ENCODE peak calls at places on chromosome 11, in six cellular contexts. One of them, this sample, is unnamed.

GRCh38 chr11:45651156-45651555 is 14.3 kb downstream of the CHST1 start:
- DNase-seq in endothelial cell of umbilical vein: no peak
- DNase-seq in pancreas: no peak
- DNase-seq in thoracic aorta: no peak
- DNase-seq in fibroblast of lung: no peak
- DNase-seq in lower lobe of right lung: no peak
- DNase-seq in this sample: no peak

GRCh38 chr11:117834068-117834810 is 9.7 kb upstream of the FXYD2 start:
- DNase-seq in endothelial cell of umbilical vein: no peak
- DNase-seq in pancreas: no peak
- DNase-seq in thoracic aorta: no peak
- DNase-seq in fibroblast of lung: no peak
- DNase-seq in lower lobe of right lung: no peak
- DNase-seq in this sample: no peak

GRCh38 chr11:113615773-113616172 is 90.3 kb downstream of the TMPRSS5 start:
- DNase-seq in endothelial cell of umbilical vein: no peak
- DNase-seq in pancreas: no peak
- DNase-seq in thoracic aorta: no peak
- DNase-seq in fibroblast of lung: peak; percentile 87
- DNase-seq in lower lobe of right lung: no peak
- DNase-seq in this sample: peak; percentile 19

GRCh38 chr11:14892036-14892556 is at the start of gene CYP2R1:
- DNase-seq in endothelial cell of umbilical vein: peak; percentile 98
- DNase-seq in pancreas: peak; percentile 97
- DNase-seq in thoracic aorta: peak; percentile 87
- DNase-seq in fibroblast of lung: peak; percentile 98
- DNase-seq in lower lobe of right lung: peak; percentile 97
- DNase-seq in this sample: peak; percentile 96

GRCh38 chr11:69387409-69387885 is 93.5 kb downstream of the MYEOV start:
- DNase-seq in endothelial cell of umbilical vein: no peak
- DNase-seq in pancreas: no peak
- DNase-seq in thoracic aorta: no peak
- DNase-seq in fibroblast of lung: no peak
- DNase-seq in lower lobe of right lung: no peak
- DNase-seq in this sample: no peak

GRCh38 chr11:8567597-8568198 is 26.3 kb downstream of the STK33 start:
- DNase-seq in endothelial cell of umbilical vein: peak; percentile 3
- DNase-seq in pancreas: no peak
- DNase-seq in thoracic aorta: no peak
- DNase-seq in fibroblast of lung: peak; percentile 67
- DNase-seq in lower lobe of right lung: no peak
- DNase-seq in this sample: no peak

GRCh38 chr11:63909621-63910506 is 7.1 kb downstream of the RCOR2 start:
- DNase-seq in endothelial cell of umbilical vein: no peak
- DNase-seq in pancreas: no peak
- DNase-seq in thoracic aorta: no peak
- DNase-seq in fibroblast of lung: no peak
- DNase-seq in lower lobe of right lung: no peak
- DNase-seq in this sample: no peak

GRCh38 chr11:8624698-8625097 is 30.7 kb upstream of the STK33 start:
- DNase-seq in endothelial cell of umbilical vein: no peak
- DNase-seq in pancreas: no peak
- DNase-seq in thoracic aorta: no peak
- DNase-seq in fibroblast of lung: no peak
- DNase-seq in lower lobe of right lung: no peak
- DNase-seq in this sample: no peak

GRCh38 chr11:69354545-69354897 is 60.6 kb downstream of the MYEOV start:
- DNase-seq in endothelial cell of umbilical vein: no peak
- DNase-seq in pancreas: no peak
- DNase-seq in thoracic aorta: no peak
- DNase-seq in fibroblast of lung: no peak
- DNase-seq in lower lobe of right lung: no peak
- DNase-seq in this sample: no peak

GRCh38 chr11:29351301-29351873 is 665.4 kb downstream of the KCNA4 start:
- DNase-seq in endothelial cell of umbilical vein: no peak
- DNase-seq in pancreas: no peak
- DNase-seq in thoracic aorta: no peak
- DNase-seq in fibroblast of lung: no peak
- DNase-seq in lower lobe of right lung: no peak
- DNase-seq in this sample: no peak

GRCh38 chr11:117180661-117181585 is 2.4 kb downstream of the SIDT2 start:
- DNase-seq in endothelial cell of umbilical vein: peak; percentile 65
- DNase-seq in pancreas: peak; percentile 81
- DNase-seq in thoracic aorta: no peak
- DNase-seq in fibroblast of lung: peak; percentile 60
- DNase-seq in lower lobe of right lung: peak; percentile 87
- DNase-seq in this sample: peak; percentile 64

GRCh38 chr11:15707971-15708370 is 593.2 kb downstream of the INSC start:
- DNase-seq in endothelial cell of umbilical vein: no peak
- DNase-seq in pancreas: peak; percentile 84
- DNase-seq in thoracic aorta: no peak
- DNase-seq in fibroblast of lung: peak; percentile 45
- DNase-seq in lower lobe of right lung: peak; percentile 51
- DNase-seq in this sample: no peak

GRCh38 chr11:121572581-121573059 is 119.9 kb upstream of the SORL1-AS1 start:
- DNase-seq in endothelial cell of umbilical vein: no peak
- DNase-seq in pancreas: no peak
- DNase-seq in thoracic aorta: no peak
- DNase-seq in fibroblast of lung: peak; percentile 12
- DNase-seq in lower lobe of right lung: no peak
- DNase-seq in this sample: no peak

GRCh38 chr11:23520226-23520960 is 660.1 kb upstream of the CCDC179 start:
- DNase-seq in endothelial cell of umbilical vein: no peak
- DNase-seq in pancreas: no peak
- DNase-seq in thoracic aorta: no peak
- DNase-seq in fibroblast of lung: no peak
- DNase-seq in lower lobe of right lung: no peak
- DNase-seq in this sample: no peak

GRCh38 chr11:2577071-2578005 is 122.5 kb downstream of the KCNQ1OT1 start:
- DNase-seq in endothelial cell of umbilical vein: no peak
- DNase-seq in pancreas: no peak
- DNase-seq in thoracic aorta: no peak
- DNase-seq in fibroblast of lung: no peak
- DNase-seq in lower lobe of right lung: peak; percentile 44
- DNase-seq in this sample: no peak

GRCh38 chr11:26399336-26399735 is 67.4 kb downstream of the ANO3 start:
- DNase-seq in endothelial cell of umbilical vein: no peak
- DNase-seq in pancreas: no peak
- DNase-seq in thoracic aorta: no peak
- DNase-seq in fibroblast of lung: no peak
- DNase-seq in lower lobe of right lung: no peak
- DNase-seq in this sample: no peak

GRCh38 chr11:18615628-18616392 is 16.2 kb downstream of the MISFA start:
- DNase-seq in endothelial cell of umbilical vein: no peak
- DNase-seq in pancreas: no peak
- DNase-seq in thoracic aorta: no peak
- DNase-seq in fibroblast of lung: peak; percentile 19
- DNase-seq in lower lobe of right lung: no peak
- DNase-seq in this sample: no peak

GRCh38 chr11:78177216-78177615 is 11.2 kb downstream of the KCTD21 start:
- DNase-seq in endothelial cell of umbilical vein: no peak
- DNase-seq in pancreas: no peak
- DNase-seq in thoracic aorta: no peak
- DNase-seq in fibroblast of lung: no peak
- DNase-seq in lower lobe of right lung: no peak
- DNase-seq in this sample: no peak

DNA sequence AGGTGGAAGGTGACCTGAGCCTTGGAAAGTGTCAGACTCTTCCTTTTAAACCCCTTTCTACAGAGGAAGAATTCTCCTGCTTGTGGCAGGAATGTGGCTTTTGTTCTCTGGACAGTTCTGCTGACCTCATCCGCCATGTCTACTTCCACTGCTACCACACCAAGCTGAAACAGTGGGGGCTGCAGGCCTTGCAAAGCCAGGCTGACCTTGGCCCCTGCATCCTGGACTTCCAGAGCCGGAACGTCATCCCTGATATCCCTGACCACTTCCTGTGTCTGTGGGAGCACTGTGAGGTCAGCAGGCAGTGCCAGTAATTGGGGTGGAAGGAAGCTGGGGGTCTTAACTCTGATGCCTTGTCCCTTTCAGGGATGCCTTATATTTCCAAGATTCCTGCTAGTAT is 9.3 kb downstream of the HINFP start:
- DNase-seq in endothelial cell of umbilical vein: no peak
- DNase-seq in pancreas: no peak
- DNase-seq in thoracic aorta: no peak
- DNase-seq in fibroblast of lung: peak; percentile 37
- DNase-seq in lower lobe of right lung: no peak
- DNase-seq in this sample: no peak
- H3K27ac ChIP-seq in endothelial cell of umbilical vein: no peak overlapping the region
- H3K27ac ChIP-seq in pancreas: no peak overlapping the region
- H3K27ac ChIP-seq in thoracic aorta: no peak overlapping the region
- H3K27ac ChIP-seq in fibroblast of lung: no peak overlapping the region
- H3K27ac ChIP-seq in lower lobe of right lung: no peak overlapping the region
- H3K27ac ChIP-seq in this sample: no peak overlapping the region

GRCh38 chr11:47249378-47249715 is 733 bp upstream of the ACP2 start:
- DNase-seq in endothelial cell of umbilical vein: no peak
- DNase-seq in pancreas: no peak
- DNase-seq in thoracic aorta: no peak
- DNase-seq in fibroblast of lung: no peak
- DNase-seq in lower lobe of right lung: no peak
- DNase-seq in this sample: no peak

GRCh38 chr11:47251751-47252150 is 3.1 kb upstream of the ACP2 start:
- DNase-seq in endothelial cell of umbilical vein: no peak
- DNase-seq in pancreas: no peak
- DNase-seq in thoracic aorta: no peak
- DNase-seq in fibroblast of lung: no peak
- DNase-seq in lower lobe of right lung: no peak
- DNase-seq in this sample: no peak

GRCh38 chr11:47247502-47247901 is 1.1 kb downstream of the ACP2 start:
- DNase-seq in endothelial cell of umbilical vein: no peak
- DNase-seq in pancreas: no peak
- DNase-seq in thoracic aorta: no peak
- DNase-seq in fibroblast of lung: no peak
- DNase-seq in lower lobe of right lung: no peak
- DNase-seq in this sample: no peak

GRCh38 chr11:47248304-47248663 is 330 bp downstream of the ACP2 start:
- DNase-seq in endothelial cell of umbilical vein: no peak
- DNase-seq in pancreas: no peak
- DNase-seq in thoracic aorta: no peak
- DNase-seq in fibroblast of lung: peak; percentile 50
- DNase-seq in lower lobe of right lung: no peak
- DNase-seq in this sample: no peak

GRCh38 chr11:47248664-47249377 is at the start of gene ACP2:
- DNase-seq in endothelial cell of umbilical vein: peak; percentile 88
- DNase-seq in pancreas: peak; percentile 81
- DNase-seq in thoracic aorta: peak; percentile 59
- DNase-seq in fibroblast of lung: peak; percentile 87
- DNase-seq in lower lobe of right lung: peak; percentile 94
- DNase-seq in this sample: peak; percentile 83
- TF ChIP-seq CTCF in endothelial cell of umbilical vein: peak; percentile 34
- TF ChIP-seq CTCF in pancreas: no peak
- TF ChIP-seq CTCF in thoracic aorta: peak; percentile 34
- TF ChIP-seq CTCF in fibroblast of lung: peak; percentile 37
- TF ChIP-seq CTCF in lower lobe of right lung: no peak
- TF ChIP-seq CTCF in this sample: peak; percentile 41

GRCh38 chr11:13468750-13469149 is 5.7 kb upstream of the BTBD10 start:
- DNase-seq in endothelial cell of umbilical vein: no peak
- DNase-seq in pancreas: no peak
- DNase-seq in thoracic aorta: no peak
- DNase-seq in fibroblast of lung: no peak
- DNase-seq in lower lobe of right lung: no peak
- DNase-seq in this sample: no peak

GRCh38 chr11:13475091-13475490 is 12.1 kb upstream of the BTBD10 start:
- DNase-seq in endothelial cell of umbilical vein: no peak
- DNase-seq in pancreas: no peak
- DNase-seq in thoracic aorta: no peak
- DNase-seq in fibroblast of lung: no peak
- DNase-seq in lower lobe of right lung: no peak
- DNase-seq in this sample: no peak

GRCh38 chr11:13473013-13473722 is 10.1 kb upstream of the BTBD10 start:
- DNase-seq in endothelial cell of umbilical vein: no peak
- DNase-seq in pancreas: no peak
- DNase-seq in thoracic aorta: no peak
- DNase-seq in fibroblast of lung: no peak
- DNase-seq in lower lobe of right lung: no peak
- DNase-seq in this sample: no peak
- H3K4me3 ChIP-seq in endothelial cell of umbilical vein: no peak overlapping the region
- H3K4me3 ChIP-seq in pancreas: no peak overlapping the region
- H3K4me3 ChIP-seq in thoracic aorta: no peak overlapping the region
- H3K4me3 ChIP-seq in fibroblast of lung: no peak overlapping the region
- H3K4me3 ChIP-seq in lower lobe of right lung: no peak overlapping the region
- H3K4me3 ChIP-seq in this sample: no peak overlapping the region

GRCh38 chr11:36009469-36009868 is 65.6 kb downstream of the LDLRAD3 start:
- DNase-seq in endothelial cell of umbilical vein: peak; percentile 82
- DNase-seq in pancreas: no peak
- DNase-seq in thoracic aorta: no peak
- DNase-seq in fibroblast of lung: peak; percentile 84
- DNase-seq in lower lobe of right lung: no peak
- DNase-seq in this sample: no peak

GRCh38 chr11:36006556-36006955 is 62.7 kb downstream of the LDLRAD3 start:
- DNase-seq in endothelial cell of umbilical vein: no peak
- DNase-seq in pancreas: no peak
- DNase-seq in thoracic aorta: no peak
- DNase-seq in fibroblast of lung: no peak
- DNase-seq in lower lobe of right lung: no peak
- DNase-seq in this sample: no peak

GRCh38 chr11:36010010-36010740 is 66.3 kb downstream of the LDLRAD3 start:
- DNase-seq in endothelial cell of umbilical vein: no peak
- DNase-seq in pancreas: no peak
- DNase-seq in thoracic aorta: no peak
- DNase-seq in fibroblast of lung: peak; percentile 31
- DNase-seq in lower lobe of right lung: no peak
- DNase-seq in this sample: no peak

GRCh38 chr11:36008576-36008975 is 64.7 kb downstream of the LDLRAD3 start:
- DNase-seq in endothelial cell of umbilical vein: peak; percentile 84
- DNase-seq in pancreas: no peak
- DNase-seq in thoracic aorta: no peak
- DNase-seq in fibroblast of lung: peak; percentile 44
- DNase-seq in lower lobe of right lung: no peak
- DNase-seq in this sample: no peak

DNA sequence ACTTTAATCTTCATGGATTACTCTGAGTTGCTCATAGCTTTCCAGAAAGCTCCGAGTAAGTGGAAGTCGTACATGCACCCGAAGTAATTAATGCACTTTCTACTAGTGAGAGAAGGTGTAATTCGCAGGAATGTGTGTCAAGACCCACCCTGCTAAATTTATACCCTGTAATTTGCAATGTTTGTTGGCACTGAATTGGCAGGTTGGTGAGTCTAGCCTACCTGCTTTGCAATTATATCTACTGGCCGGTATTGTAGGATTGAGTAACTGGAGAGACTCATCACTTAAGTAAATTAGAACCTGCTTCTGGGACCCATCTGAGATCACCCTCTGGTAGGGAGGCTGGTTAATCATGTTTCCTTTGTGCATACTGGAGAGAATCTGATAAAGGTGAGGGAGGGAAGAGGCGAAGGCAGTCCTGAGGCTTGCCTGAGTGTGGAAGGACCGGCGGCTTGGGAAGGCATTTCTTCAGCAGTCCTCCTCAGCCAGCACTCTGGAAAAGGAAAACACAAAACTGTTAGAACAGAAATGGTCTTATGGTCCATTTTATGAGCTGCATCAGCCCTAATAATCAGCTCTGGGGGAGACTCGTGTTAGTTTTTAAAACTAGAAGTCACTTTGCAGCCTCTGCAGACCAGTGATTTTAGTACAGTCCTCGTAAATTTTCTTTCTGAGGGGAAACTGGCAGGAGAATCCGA is 63.4 kb downstream of the LDLRAD3 start:
- DNase-seq in endothelial cell of umbilical vein: no peak
- DNase-seq in pancreas: no peak
- DNase-seq in thoracic aorta: no peak
- DNase-seq in fibroblast of lung: no peak
- DNase-seq in lower lobe of right lung: no peak
- DNase-seq in this sample: no peak
- H3K27ac ChIP-seq in endothelial cell of umbilical vein: no peak overlapping the region
- H3K27ac ChIP-seq in pancreas: no peak overlapping the region
- H3K27ac ChIP-seq in thoracic aorta: no peak overlapping the region
- H3K27ac ChIP-seq in fibroblast of lung: no peak overlapping the region
- H3K27ac ChIP-seq in lower lobe of right lung: no peak overlapping the region
- H3K27ac ChIP-seq in this sample: no peak overlapping the region

GRCh38 chr11:6682936-6683861 is at the start of gene MRPL17:
- DNase-seq in endothelial cell of umbilical vein: peak; percentile 100
- DNase-seq in pancreas: peak; percentile 98
- DNase-seq in thoracic aorta: peak; percentile 93
- DNase-seq in fibroblast of lung: peak; percentile 96
- DNase-seq in lower lobe of right lung: peak; percentile 99
- DNase-seq in this sample: peak; percentile 99
- TF ChIP-seq CTCF in endothelial cell of umbilical vein: peak; percentile 94
- TF ChIP-seq CTCF in pancreas: peak; percentile 92
- TF ChIP-seq CTCF in thoracic aorta: peak; percentile 85
- TF ChIP-seq CTCF in fibroblast of lung: peak; percentile 74
- TF ChIP-seq CTCF in lower lobe of right lung: peak; percentile 93
- TF ChIP-seq CTCF in this sample: peak; percentile 92